ENCODE peak calls at places on chromosomes 3 and 15, in five cellular contexts. P is fibroblast of lung; K is CD8-positive, alpha-beta memory T cell; A is left lung; G is right lobe of liver. Z is an unnamed sample. For H3K27me3, the result is how much of the 10 kb centered on the place peaks cover.

GRCh38 chr15:48149858-48150257 is 28.2 kb downstream of the MYEF2 start:
- DNase-seq in P (peak), K (no peak), A (no peak), G (no peak), Z (no peak)

GRCh38 chr3:13015286-13016082 is 57.7 kb downstream of the IQSEC1 start:
- DNase-seq in P (no peak), K (peak), A (peak), G (peak), Z (peak)

GRCh38 chr3:79167651-79168416 is 600.0 kb downstream of the ROBO1 start:
- DNase-seq in P (peak), K (no peak), A (no peak), G (no peak), Z (no peak)

GRCh38 chr3:11769704-11770103 is 77.0 kb downstream of the TAMM41 start:
- DNase-seq in P (no peak), K (no peak), A (no peak), G (no peak), Z (no peak)

GRCh38 chr15:91116379-91117067 is 16.5 kb downstream of the SV2B start:
- DNase-seq in P (no peak), K (no peak), A (no peak), G (no peak), Z (peak)

GRCh38 chr15:94524565-94524964 is 293.2 kb downstream of the MCTP2 start:
- DNase-seq in P (no peak), K (no peak), A (no peak), G (peak), Z (no peak)

GRCh38 chr3:157119369-157119951 is 40.5 kb downstream of the CCNL1 start:
- DNase-seq in P (no peak), K (no peak), A (no peak), G (peak), Z (peak)

GRCh38 chr3:171195686-171196085 is 169.2 kb upstream of the SLC2A2 start:
- DNase-seq in P (no peak), K (no peak), A (no peak), G (no peak), Z (no peak)

GRCh38 chr3:126126292-126126691 is 42.4 kb upstream of the SLC41A3 start:
- DNase-seq in P (no peak), K (no peak), A (peak), G (peak), Z (peak)

GRCh38 chr3:149604125-149604851 is 53.5 kb downstream of the WWTR1 start:
- DNase-seq in P (no peak), K (no peak), A (no peak), G (no peak), Z (no peak)

DNA sequence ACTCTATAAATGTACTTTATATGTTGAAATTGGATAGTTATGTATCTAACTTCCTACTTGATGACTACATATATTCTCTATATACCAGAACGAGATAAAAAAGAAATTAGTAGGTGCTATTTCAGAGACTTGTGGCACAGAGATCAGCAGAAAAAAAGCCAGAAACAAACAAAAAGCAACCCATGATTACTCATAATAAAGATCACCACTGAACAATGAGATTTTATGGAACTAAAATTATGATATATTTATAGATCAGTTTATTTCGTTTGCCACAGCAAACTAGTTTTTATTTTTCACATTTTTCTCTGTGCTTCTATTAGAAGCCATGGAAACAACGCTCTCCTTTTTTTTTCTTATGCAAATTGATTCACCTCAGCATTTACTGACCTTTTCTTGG is 15.1 kb upstream of the PROK2 start:
- DNase-seq in P (no peak), K (no peak), A (no peak), G (no peak), Z (no peak)
- H3K27me3 ChIP-seq in P (under half), K (under half), A (under half), G (under half), Z (under half)

GRCh38 chr3:179452872-179453271 is 1.6 kb upstream of the GNB4 start:
- DNase-seq in P (no peak), K (no peak), A (no peak), G (no peak), Z (no peak)

GRCh38 chr3:179453967-179454366 is 2.7 kb upstream of the GNB4 start:
- DNase-seq in P (no peak), K (no peak), A (no peak), G (no peak), Z (no peak)

GRCh38 chr3:179454887-179455286 is 3.6 kb upstream of the GNB4 start:
- DNase-seq in P (no peak), K (no peak), A (no peak), G (no peak), Z (no peak)

GRCh38 chr3:179452166-179452544 is 885 bp upstream of the GNB4 start:
- DNase-seq in P (peak), K (no peak), A (no peak), G (no peak), Z (no peak)

GRCh38 chr3:179455954-179456353 is 4.7 kb upstream of the GNB4 start:
- DNase-seq in P (no peak), K (no peak), A (no peak), G (no peak), Z (no peak)
- H3K27me3 ChIP-seq in P (under half), K (under half), A (under half), G (under half), Z (under half)

DNA sequence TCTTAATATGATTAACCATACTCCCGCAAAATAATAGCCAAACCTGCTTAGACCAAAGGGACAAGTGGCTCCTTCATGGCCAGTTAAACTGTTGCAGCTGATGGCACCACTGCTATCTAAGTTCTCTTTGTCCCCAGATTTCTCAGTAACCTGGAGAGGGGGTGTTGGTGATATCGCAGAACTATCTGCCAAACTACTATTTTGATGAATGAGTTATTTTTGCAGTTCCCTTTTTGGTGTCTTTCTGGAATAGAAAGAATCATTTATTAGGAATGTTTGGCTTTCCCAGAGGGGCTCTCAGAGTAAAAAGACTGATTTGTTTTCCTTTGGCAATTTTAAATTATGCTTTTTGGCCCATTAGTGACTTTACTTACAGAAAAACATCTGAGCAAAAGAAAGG is 33.0 kb downstream of the CLEC3B start:
- DNase-seq in P (no peak), K (no peak), A (no peak), G (no peak), Z (no peak)
- H3K27me3 ChIP-seq in P (under half), K (under half), A (under half), G (under half), Z (under half)

DNA sequence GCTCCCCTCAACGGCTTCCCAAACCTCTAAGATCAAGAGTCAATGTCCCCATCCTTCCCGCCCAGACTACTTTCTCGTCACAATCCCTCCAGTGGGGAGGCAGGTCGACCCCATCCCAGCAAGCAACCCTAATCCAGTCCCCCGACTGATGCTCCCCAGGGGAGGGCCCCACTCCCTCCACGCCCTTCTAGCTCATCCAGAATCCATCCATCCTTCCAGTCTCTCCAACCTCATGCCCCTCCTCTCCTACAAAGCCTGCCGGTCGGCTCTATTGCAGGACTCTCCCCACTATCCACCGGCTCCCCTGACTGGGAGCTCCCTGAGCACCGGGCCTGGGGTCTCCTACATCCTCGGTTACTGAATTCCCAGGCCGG is 1.3 kb downstream of the ADAMTS7 start:
- DNase-seq in P (no peak), K (no peak), A (no peak), G (no peak), Z (no peak)
- H3K27me3 ChIP-seq in P (under half), K (under half), A (under half), G (under half), Z (under half)

GRCh38 chr15:40290540-40291087 is 7.8 kb upstream of the ANKRD63 start:
- DNase-seq in P (no peak), K (no peak), A (peak), G (no peak), Z (no peak)
- H3K27me3 ChIP-seq in P (under half), K (under half), A (under half), G (under half), Z (under half)

Z was measured in body of pancreas.